ENCODE peak calls at places on chromosomes 3 and 15, in four cellular contexts. U, L, I and X are unnamed samples. For H3K4me1, the result is how much of the 10 kb centered on the place peaks cover.

GRCh38 chr3:174100744-174101143 is 703.2 kb downstream of the NLGN1 start:
- DNase-seq in I (no peak), U (no peak), L (no peak), X (no peak)

GRCh38 chr3:30188713-30189112 is 417.7 kb upstream of the TGFBR2 start:
- DNase-seq in L (no peak), U (no peak), I (no peak), X (no peak)

GRCh38 chr3:88807471-88808090 is 299.8 kb upstream of the EPHA3 start:
- DNase-seq in L (peak), U (peak), I (no peak), X (no peak)

GRCh38 chr3:13526626-13526949 is 22.3 kb upstream of the FBLN2 start:
- DNase-seq in L (no peak), I (no peak), U (no peak), X (no peak)

GRCh38 chr15:36951747-36952247 is 148.6 kb downstream of the MEIS2 start:
- DNase-seq in I (no peak), U (no peak), L (peak), X (no peak)

GRCh38 chr3:50442940-50443579 is 60.4 kb downstream of the CACNA2D2 start:
- DNase-seq in I (no peak), U (no peak), L (no peak), X (no peak)

GRCh38 chr15:44719293-44719999 is 8.1 kb downstream of the B2M start:
- DNase-seq in U (no peak), I (no peak), L (no peak), X (no peak)

GRCh38 chr3:72482589-72483249 is 365.5 kb downstream of the SHQ1 start:
- DNase-seq in I (no peak), L (no peak), U (no peak), X (no peak)

GRCh38 chr15:98817745-98818144 is 169.4 kb downstream of the IGF1R start:
- DNase-seq in L (no peak), U (no peak), I (no peak), X (no peak)

GRCh38 chr3:3907023-3907422 is 107.8 kb downstream of the LRRN1 start:
- DNase-seq in L (no peak), I (no peak), U (no peak), X (no peak)

GRCh38 chr3:172256101-172256687 is 192.1 kb downstream of the GHSR start:
- DNase-seq in L (no peak), U (no peak), I (no peak), X (no peak)

GRCh38 chr15:97013491-97013890 is 683.0 kb downstream of the NR2F2 start:
- DNase-seq in L (no peak), I (no peak), U (no peak), X (no peak)

GRCh38 chr3:43155464-43156121 is 49.7 kb upstream of the POMGNT2 start:
- DNase-seq in I (no peak), U (peak), L (peak), X (peak)

GRCh38 chr3:36380171-36381031 is at the start of gene STAC:
- DNase-seq in U (peak), L (peak), I (peak), X (no peak)

GRCh38 chr3:102181202-102181920 is 253.5 kb upstream of the ZPLD1 start:
- DNase-seq in U (no peak), I (no peak), L (no peak), X (no peak)
- H3K4me1 ChIP-seq in U (under half), I (half or more), L (under half), X (under half)

GRCh38 chr15:66749841-66750575 is 48.0 kb downstream of the SMAD6 start:
- DNase-seq in I (no peak), L (no peak), U (no peak), X (no peak)
- H3K4me1 ChIP-seq in I (under half), L (under half), U (half or more), X (under half)

GRCh38 chr3:127747066-127747465 is 74.3 kb downstream of the ABTB1 start:
- DNase-seq in U (no peak), L (no peak), I (no peak), X (no peak)

GRCh38 chr3:127744875-127745274 is 72.1 kb downstream of the ABTB1 start:
- DNase-seq in U (no peak), I (peak), L (no peak), X (no peak)

GRCh38 chr3:127745656-127746399 is 73.1 kb downstream of the ABTB1 start:
- DNase-seq in I (peak), L (no peak), U (no peak), X (no peak)

GRCh38 chr3:127747751-127748521 is 74.4 kb downstream of the MGLL start:
- DNase-seq in U (no peak), L (no peak), I (peak), X (no peak)

GRCh38 chr3:127746400-127747057 is 73.8 kb downstream of the ABTB1 start:
- DNase-seq in U (no peak), L (no peak), I (peak), X (no peak)
- H3K4me1 ChIP-seq in U (under half), L (under half), I (half or more), X (under half)

DNA sequence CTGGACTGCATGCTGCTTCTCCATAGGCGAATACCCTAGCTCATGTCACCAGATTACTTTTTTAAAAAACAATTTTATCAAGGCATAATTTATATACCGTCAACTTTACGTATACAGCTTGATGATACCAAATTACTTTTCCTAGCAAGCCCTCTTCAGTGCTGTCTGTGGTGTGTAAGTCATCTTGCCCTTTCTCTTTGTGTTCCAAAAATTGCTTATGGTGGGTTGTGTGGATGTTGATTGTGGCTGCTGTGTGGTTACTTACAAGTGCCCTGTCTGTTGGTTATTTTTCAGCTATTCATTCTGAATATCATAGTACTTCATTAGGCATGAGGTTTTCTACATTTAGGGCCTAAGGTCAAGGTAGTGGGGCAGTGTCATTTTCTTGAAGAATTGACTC is 12.8 kb downstream of the TMOD3 start:
- DNase-seq in U (no peak), I (no peak), L (no peak), X (no peak)
- H3K4me1 ChIP-seq in U (under half), I (half or more), L (under half), X (under half)

GRCh38 chr15:70091649-70092461 is 5.9 kb downstream of the TLE3 start:
- DNase-seq in U (peak), I (peak), L (no peak), X (no peak)
- H3K4me1 ChIP-seq in U (under half), I (half or more), L (half or more), X (under half)